ENCODE peak calls at places on chromosomes 16 and 17, in seven cellular contexts. C, F, V, G, S, X and W are unnamed samples. For H4K20me1, the result is how much of the 10 kb centered on the place peaks cover.

GRCh38 chr16:29809850-29810698 is 1.9 kb upstream of the PRRT2 start:
- DNase-seq in C (peak), F (no peak), V (no peak), G (no peak), S (peak), X (no peak), W (no peak)

GRCh38 chr17:65163990-65164495 is 26.9 kb downstream of the RGS9 start:
- DNase-seq in C (no peak), F (peak), V (no peak), G (no peak), S (peak), X (no peak), W (no peak)

GRCh38 chr17:57772774-57773173 is 27.7 kb upstream of the CCDC182 start:
- DNase-seq in C (no peak), F (no peak), V (no peak), G (no peak), S (no peak), X (no peak), W (no peak)

GRCh38 chr17:16428098-16428882 is 12.9 kb downstream of the TRPV2 start:
- DNase-seq in C (peak), F (peak), V (no peak), G (no peak), S (peak), X (peak), W (peak)

GRCh38 chr16:81448154-81449131 is 3.8 kb downstream of the CMIP start:
- DNase-seq in C (peak), F (peak), V (no peak), G (no peak), S (no peak), X (no peak), W (no peak)

GRCh38 chr16:86044241-86044671 is 145.3 kb downstream of the IRF8 start:
- DNase-seq in C (peak), F (peak), V (peak), G (no peak), S (peak), X (peak), W (peak)

GRCh38 chr16:81094771-81095251 is 1.4 kb downstream of the GCSH start:
- DNase-seq in C (no peak), F (no peak), V (no peak), G (no peak), S (no peak), X (no peak), W (no peak)

GRCh38 chr16:11783319-11784047 is 13.6 kb downstream of the ZC3H7A start:
- DNase-seq in C (no peak), F (no peak), V (no peak), G (peak), S (peak), X (no peak), W (peak)

GRCh38 chr17:81095608-81095888 is 60.6 kb downstream of the BAIAP2 start:
- DNase-seq in C (no peak), F (no peak), V (no peak), G (no peak), S (no peak), X (no peak), W (no peak)

GRCh38 chr17:65230040-65230439 is 92.9 kb downstream of the RGS9 start:
- DNase-seq in C (no peak), F (no peak), V (no peak), G (no peak), S (peak), X (no peak), W (no peak)

GRCh38 chr16:51550785-51551184 is 399.7 kb upstream of the SALL1 start:
- DNase-seq in C (no peak), F (no peak), V (no peak), G (no peak), S (no peak), X (no peak), W (no peak)

GRCh38 chr16:53768593-53768992 is 64.6 kb downstream of the FTO start:
- DNase-seq in C (no peak), F (no peak), V (no peak), G (no peak), S (no peak), X (no peak), W (no peak)

GRCh38 chr17:68884888-68885287 is 70.3 kb downstream of the ABCA8 start:
- DNase-seq in C (no peak), F (no peak), V (no peak), G (no peak), S (no peak), X (no peak), W (no peak)

GRCh38 chr16:15498427-15499175 is 64.2 kb downstream of the BMERB1 start:
- DNase-seq in C (peak), F (no peak), V (no peak), G (no peak), S (no peak), X (no peak), W (no peak)

GRCh38 chr16:58057784-58058183 is 32.2 kb downstream of the MMP15 start:
- DNase-seq in C (no peak), F (no peak), V (no peak), G (no peak), S (no peak), X (no peak), W (no peak)

GRCh38 chr17:64598672-64599071 is 63.4 kb downstream of the SMURF2 start:
- DNase-seq in C (no peak), F (no peak), V (no peak), G (no peak), S (peak), X (no peak), W (no peak)

GRCh38 chr17:66492500-66493123 is 190.2 kb downstream of the PRKCA start:
- DNase-seq in C (no peak), F (no peak), V (no peak), G (no peak), S (no peak), X (peak), W (no peak)

GRCh38 chr16:65285128-65286120 is 163.6 kb upstream of the CDH11 start:
- DNase-seq in C (no peak), F (no peak), V (no peak), G (no peak), S (no peak), X (no peak), W (no peak)

GRCh38 chr16:81719993-81720392 is 59.1 kb upstream of the PLCG2 start:
- DNase-seq in C (no peak), F (no peak), V (no peak), G (no peak), S (no peak), X (no peak), W (no peak)

GRCh38 chr17:10169274-10169673 is 29.1 kb downstream of the GAS7 start:
- DNase-seq in C (no peak), F (no peak), V (no peak), G (no peak), S (no peak), X (no peak), W (no peak)

GRCh38 chr17:76671912-76672262 is 28.3 kb upstream of the ST6GALNAC1 start:
- DNase-seq in C (no peak), F (no peak), V (no peak), G (no peak), S (no peak), X (no peak), W (no peak)
- TF ChIP-seq POLR2AphosphoS5 in C (peak), F (peak), V (no peak), G (peak), S (peak), X (peak), W (no peak)

GRCh38 chr17:75239778-75240393 is 21.5 kb downstream of the GGA3 start:
- DNase-seq in C (no peak), F (no peak), V (no peak), G (no peak), S (no peak), X (no peak), W (no peak)

GRCh38 chr17:75241502-75241901 is 19.9 kb downstream of the GGA3 start:
- DNase-seq in C (no peak), F (no peak), V (no peak), G (no peak), S (no peak), X (no peak), W (no peak)

GRCh38 chr17:75241996-75242460 is 19.4 kb downstream of the GGA3 start:
- DNase-seq in C (no peak), F (no peak), V (no peak), G (no peak), S (no peak), X (no peak), W (no peak)

GRCh38 chr17:75240394-75241142 is 20.8 kb downstream of the GGA3 start:
- DNase-seq in C (peak), F (peak), V (no peak), G (no peak), S (peak), X (peak), W (peak)

DNA sequence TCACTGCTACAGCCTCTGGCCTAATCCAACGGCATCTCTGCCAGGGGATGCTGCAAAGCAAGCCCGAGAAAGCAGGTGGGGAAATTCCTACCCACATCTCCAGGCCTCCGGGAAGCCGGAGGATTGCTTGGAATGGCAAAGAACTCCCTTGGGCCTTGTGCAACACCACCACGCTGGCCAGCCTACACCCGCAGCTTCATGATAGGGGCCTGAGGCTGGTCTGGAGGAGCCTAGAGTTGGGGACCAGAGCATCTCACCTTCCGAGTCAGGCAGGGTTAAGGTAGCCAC is 20.3 kb downstream of the GGA3 start:
- DNase-seq in C (no peak), F (no peak), V (no peak), G (no peak), S (no peak), X (no peak), W (no peak)
- H4K20me1 ChIP-seq in C (under half), F (under half), V (under half), G (under half), S (under half), X (under half), W (under half)

DNA sequence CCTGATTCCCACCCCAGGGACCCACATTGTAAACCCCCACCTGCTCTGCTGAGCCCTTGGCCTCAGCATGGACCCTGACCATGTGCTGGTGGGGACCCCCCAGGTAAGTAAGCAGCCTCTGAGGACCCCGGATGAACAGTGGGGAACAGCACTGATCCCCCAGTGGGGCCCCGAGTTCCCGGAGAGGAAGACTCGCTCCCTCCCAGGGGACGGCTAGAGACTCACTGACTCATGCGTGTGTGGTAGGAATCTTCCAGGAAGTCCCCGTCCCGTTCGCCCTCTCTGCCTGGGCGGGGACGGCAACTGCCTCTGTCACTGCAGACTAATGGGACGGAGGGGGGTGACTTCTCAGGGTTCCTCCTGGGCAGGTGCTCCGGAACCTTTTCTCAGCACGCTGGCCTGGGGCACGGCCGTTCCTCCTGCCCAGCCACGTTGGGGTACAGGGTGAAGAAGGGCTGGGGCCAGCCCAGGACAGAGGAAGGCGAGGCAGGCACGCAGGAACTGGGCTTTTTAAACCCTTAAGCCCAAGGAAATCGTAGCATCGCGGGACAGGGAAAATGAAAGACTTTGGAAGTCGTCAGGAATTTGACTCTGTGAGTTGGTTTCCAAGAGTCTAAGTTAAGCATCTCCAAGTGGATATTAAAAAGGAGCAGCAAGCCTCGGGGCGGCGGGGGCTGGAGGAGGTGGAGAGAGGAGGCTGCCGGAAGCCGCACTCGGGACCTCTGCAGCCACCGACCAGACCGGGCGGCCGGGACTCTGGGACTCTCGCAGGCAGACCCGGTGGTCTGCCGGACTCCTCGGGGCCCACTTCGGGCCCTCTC is 178.7 kb downstream of the SEC14L1 start:
- DNase-seq in C (peak), F (no peak), V (no peak), G (no peak), S (peak), X (peak), W (no peak)
- TF ChIP-seq POLR2AphosphoS5 in C (no peak), F (no peak), V (no peak), G (peak), S (peak), X (peak), W (no peak)

DNA sequence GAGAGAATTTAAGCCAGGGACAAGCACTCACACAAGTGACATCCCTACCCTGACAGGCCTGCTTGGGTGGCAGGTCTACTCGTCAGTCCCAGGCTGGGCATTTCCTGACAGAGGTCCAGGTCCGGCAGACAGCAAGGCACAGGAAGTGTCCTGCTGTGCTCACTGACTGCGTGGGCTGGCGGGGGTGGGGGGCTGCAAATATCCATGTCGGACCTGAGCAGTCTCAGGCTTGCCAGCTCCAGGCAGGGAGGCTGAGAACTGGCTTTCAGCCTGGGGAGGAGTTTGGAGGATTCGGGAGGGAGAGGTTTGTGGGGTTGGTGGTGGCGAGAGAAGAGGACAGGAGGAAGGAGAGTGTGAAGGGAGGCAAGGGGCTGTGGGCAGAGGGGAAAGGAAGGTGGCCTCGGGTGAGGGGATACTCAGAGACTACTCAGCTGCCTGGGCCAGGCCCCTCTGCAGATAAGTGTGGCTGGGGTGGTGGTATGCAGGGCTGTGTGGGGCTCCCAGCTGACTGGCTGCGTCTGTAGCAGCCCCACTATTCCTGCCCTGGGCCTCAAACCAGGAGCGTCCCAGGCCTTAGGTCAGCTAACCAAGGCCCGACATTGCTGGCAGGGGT is 7.8 kb downstream of the HIC1 start:
- DNase-seq in C (peak), F (no peak), V (no peak), G (no peak), S (no peak), X (no peak), W (peak)
- H4K20me1 ChIP-seq in C (under half), F (under half), V (under half), G (under half), S (under half), X (under half), W (under half)